ENCODE peak calls at places on chromosomes 7 and 10, in eight cellular contexts. A, P, Z, O, V, H, E and N are unnamed samples.

GRCh38 chr10:99346247-99346646 is 17.1 kb downstream of the CNNM1 start:
- DNase-seq in A (no peak), P (no peak), Z (no peak), O (peak), V (no peak), H (no peak), E (no peak), N (no peak)

GRCh38 chr10:43444313-43444712 is 7.4 kb downstream of the ZNF487 start:
- DNase-seq in A (no peak), P (no peak), Z (no peak), O (no peak), V (no peak), H (no peak), E (no peak), N (no peak)

GRCh38 chr10:48526371-48526821 is 78.5 kb downstream of the ARHGAP22 start:
- DNase-seq in A (no peak), P (no peak), Z (no peak), O (peak), V (no peak), H (no peak), E (no peak), N (no peak)

GRCh38 chr7:844514-844913 is 12.2 kb downstream of the SUN1 start:
- DNase-seq in A (no peak), P (no peak), Z (no peak), O (no peak), V (no peak), H (no peak), E (no peak), N (no peak)

GRCh38 chr10:72066318-72067284 is 21.8 kb downstream of the SPOCK2 start:
- DNase-seq in A (no peak), P (no peak), Z (no peak), O (no peak), V (no peak), H (no peak), E (no peak), N (no peak)

GRCh38 chr10:126959906-126960685 is 54.9 kb downstream of the DOCK1 start:
- DNase-seq in A (no peak), P (no peak), Z (no peak), O (no peak), V (no peak), H (no peak), E (no peak), N (no peak)

GRCh38 chr10:85992324-85992723 is 374.3 kb downstream of the GRID1 start:
- DNase-seq in A (no peak), P (no peak), Z (no peak), O (no peak), V (no peak), H (no peak), E (no peak), N (no peak)

GRCh38 chr10:3902809-3903410 is 117.9 kb upstream of the KLF6 start:
- DNase-seq in A (no peak), P (no peak), Z (no peak), O (no peak), V (no peak), H (no peak), E (no peak), N (no peak)

GRCh38 chr10:124145109-124145860 is 51.9 kb upstream of the CHST15 start:
- DNase-seq in A (peak), P (no peak), Z (no peak), O (peak), V (peak), H (no peak), E (no peak), N (peak)

GRCh38 chr7:3805151-3805550 is 504.1 kb downstream of the SDK1 start:
- DNase-seq in A (no peak), P (no peak), Z (peak), O (no peak), V (no peak), H (no peak), E (no peak), N (no peak)

GRCh38 chr7:12803542-12803941 is 116.1 kb downstream of the ARL4A start:
- DNase-seq in A (no peak), P (no peak), Z (no peak), O (no peak), V (no peak), H (no peak), E (no peak), N (no peak)

GRCh38 chr7:114554781-114555537 is 140.3 kb downstream of the FOXP2 start:
- DNase-seq in A (no peak), P (peak), Z (no peak), O (no peak), V (peak), H (no peak), E (no peak), N (no peak)

GRCh38 chr10:61452655-61453641 is at the start of gene TMEM26:
- DNase-seq in A (peak), P (no peak), Z (no peak), O (peak), V (no peak), H (no peak), E (no peak), N (peak)